ENCODE peak calls at places on chromosomes 1 and 21, in eight cellular contexts. A, V, T, N, U, W, I and R are unnamed samples.

GRCh38 chr1:172117800-172118199 is 276.5 kb downstream of the DNM3 start:
- DNase-seq in A (peak), V (no peak), T (no peak), N (no peak), U (no peak), W (peak), I (no peak), R (no peak)

GRCh38 chr1:64983110-64983509 is 16.8 kb upstream of the JAK1 start:
- DNase-seq in A (no peak), V (no peak), T (no peak), N (peak), U (no peak), W (no peak), I (no peak), R (no peak)

GRCh38 chr1:91844862-91845528 is 41.0 kb downstream of the TGFBR3 start:
- DNase-seq in A (no peak), V (no peak), T (no peak), N (no peak), U (no peak), W (no peak), I (no peak), R (peak)

GRCh38 chr1:172322219-172323061 is 98.0 kb upstream of the C1orf105 start:
- DNase-seq in A (no peak), V (no peak), T (no peak), N (peak), U (no peak), W (no peak), I (no peak), R (peak)

GRCh38 chr1:71046891-71047634 is 553 bp downstream of the PTGER3 start:
- DNase-seq in A (peak), V (no peak), T (no peak), N (no peak), U (peak), W (no peak), I (no peak), R (no peak)

GRCh38 chr21:17796037-17796403 is 23.1 kb downstream of the C21orf91 start:
- DNase-seq in A (no peak), V (no peak), T (no peak), N (no peak), U (no peak), W (no peak), I (no peak), R (no peak)

GRCh38 chr1:246092136-246092535 is 414.9 kb downstream of the SMYD3 start:
- DNase-seq in A (no peak), V (no peak), T (no peak), N (no peak), U (no peak), W (no peak), I (no peak), R (no peak)

GRCh38 chr1:31742462-31743212 is 21.5 kb downstream of the ADGRB2 start:
- DNase-seq in A (no peak), V (no peak), T (no peak), N (no peak), U (no peak), W (no peak), I (no peak), R (no peak)